ENCODE peak calls at places on chromosomes 7 and 10, in ten cellular contexts. One of them, this sample, is unnamed.

GRCh38 chr10:61834519-61834918 is 67.0 kb upstream of the ARID5B start:
- DNase-seq in cardiac septum: no peak
- DNase-seq in activated naive CD8-positive, alpha-beta T cell treated with anti-CD3 and anti-CD28 coated beads for 36 hours: no peak
- DNase-seq in NB4: no peak
- DNase-seq in heart right ventricle: no peak
- DNase-seq in CD4-positive, CD25-positive, alpha-beta regulatory T cell: no peak
- DNase-seq in T-helper 17 cell: no peak
- DNase-seq in OCI-LY7: no peak
- DNase-seq in stimulated activated naive CD4-positive, alpha-beta T cell: no peak
- DNase-seq in T47D: no peak
- DNase-seq in this sample: no peak

GRCh38 chr7:38524786-38525185 is 106.4 kb downstream of the AMPH start:
- DNase-seq in cardiac septum: no peak
- DNase-seq in activated naive CD8-positive, alpha-beta T cell treated with anti-CD3 and anti-CD28 coated beads for 36 hours: no peak
- DNase-seq in NB4: no peak
- DNase-seq in heart right ventricle: no peak
- DNase-seq in CD4-positive, CD25-positive, alpha-beta regulatory T cell: no peak
- DNase-seq in T-helper 17 cell: no peak
- DNase-seq in OCI-LY7: no peak
- DNase-seq in stimulated activated naive CD4-positive, alpha-beta T cell: no peak
- DNase-seq in T47D: no peak
- DNase-seq in this sample: no peak

GRCh38 chr7:103651978-103652377 is 206.0 kb upstream of the SLC26A5 start:
- DNase-seq in cardiac septum: no peak
- DNase-seq in activated naive CD8-positive, alpha-beta T cell treated with anti-CD3 and anti-CD28 coated beads for 36 hours: no peak
- DNase-seq in NB4: no peak
- DNase-seq in heart right ventricle: no peak
- DNase-seq in CD4-positive, CD25-positive, alpha-beta regulatory T cell: no peak
- DNase-seq in T-helper 17 cell: no peak
- DNase-seq in OCI-LY7: no peak
- DNase-seq in stimulated activated naive CD4-positive, alpha-beta T cell: no peak
- DNase-seq in T47D: no peak
- DNase-seq in this sample: no peak

GRCh38 chr7:37284805-37285211 is 163.9 kb downstream of the ELMO1 start:
- DNase-seq in cardiac septum: no peak
- DNase-seq in activated naive CD8-positive, alpha-beta T cell treated with anti-CD3 and anti-CD28 coated beads for 36 hours: peak; percentile 9
- DNase-seq in NB4: peak; percentile 46
- DNase-seq in heart right ventricle: peak; percentile 54
- DNase-seq in CD4-positive, CD25-positive, alpha-beta regulatory T cell: peak; percentile 27
- DNase-seq in T-helper 17 cell: peak; percentile 32
- DNase-seq in OCI-LY7: peak; percentile 47
- DNase-seq in stimulated activated naive CD4-positive, alpha-beta T cell: peak; percentile 30
- DNase-seq in T47D: no peak
- DNase-seq in this sample: peak; percentile 15

GRCh38 chr7:56097700-56098099 is 4.9 kb upstream of the PHKG1 start:
- DNase-seq in cardiac septum: no peak
- DNase-seq in activated naive CD8-positive, alpha-beta T cell treated with anti-CD3 and anti-CD28 coated beads for 36 hours: no peak
- DNase-seq in NB4: peak; percentile 40
- DNase-seq in heart right ventricle: peak; percentile 29
- DNase-seq in CD4-positive, CD25-positive, alpha-beta regulatory T cell: no peak
- DNase-seq in T-helper 17 cell: no peak
- DNase-seq in OCI-LY7: no peak
- DNase-seq in stimulated activated naive CD4-positive, alpha-beta T cell: no peak
- DNase-seq in T47D: no peak
- DNase-seq in this sample: no peak

GRCh38 chr10:124049484-124049883 is 43.9 kb downstream of the CHST15 start:
- DNase-seq in cardiac septum: no peak
- DNase-seq in activated naive CD8-positive, alpha-beta T cell treated with anti-CD3 and anti-CD28 coated beads for 36 hours: no peak
- DNase-seq in NB4: no peak
- DNase-seq in heart right ventricle: no peak
- DNase-seq in CD4-positive, CD25-positive, alpha-beta regulatory T cell: no peak
- DNase-seq in T-helper 17 cell: no peak
- DNase-seq in OCI-LY7: no peak
- DNase-seq in stimulated activated naive CD4-positive, alpha-beta T cell: no peak
- DNase-seq in T47D: no peak
- DNase-seq in this sample: no peak

GRCh38 chr10:18607979-18608378 is 43.4 kb downstream of the NSUN6 start:
- DNase-seq in cardiac septum: no peak
- DNase-seq in activated naive CD8-positive, alpha-beta T cell treated with anti-CD3 and anti-CD28 coated beads for 36 hours: no peak
- DNase-seq in NB4: no peak
- DNase-seq in heart right ventricle: no peak
- DNase-seq in CD4-positive, CD25-positive, alpha-beta regulatory T cell: no peak
- DNase-seq in T-helper 17 cell: no peak
- DNase-seq in OCI-LY7: no peak
- DNase-seq in stimulated activated naive CD4-positive, alpha-beta T cell: no peak
- DNase-seq in T47D: no peak
- DNase-seq in this sample: no peak

GRCh38 chr10:122149607-122150505 is 121.2 kb upstream of the BTBD16 start:
- DNase-seq in cardiac septum: no peak
- DNase-seq in activated naive CD8-positive, alpha-beta T cell treated with anti-CD3 and anti-CD28 coated beads for 36 hours: no peak
- DNase-seq in NB4: no peak
- DNase-seq in heart right ventricle: peak; percentile 63
- DNase-seq in CD4-positive, CD25-positive, alpha-beta regulatory T cell: no peak
- DNase-seq in T-helper 17 cell: no peak
- DNase-seq in OCI-LY7: no peak
- DNase-seq in stimulated activated naive CD4-positive, alpha-beta T cell: no peak
- DNase-seq in T47D: no peak
- DNase-seq in this sample: no peak

GRCh38 chr10:46282460-46283216 is 4.2 kb upstream of the ANTXRL start:
- DNase-seq in cardiac septum: peak; percentile 89
- DNase-seq in activated naive CD8-positive, alpha-beta T cell treated with anti-CD3 and anti-CD28 coated beads for 36 hours: peak; percentile 71
- DNase-seq in NB4: peak; percentile 77
- DNase-seq in heart right ventricle: peak; percentile 78
- DNase-seq in CD4-positive, CD25-positive, alpha-beta regulatory T cell: peak; percentile 68
- DNase-seq in T-helper 17 cell: no peak
- DNase-seq in OCI-LY7: no peak
- DNase-seq in stimulated activated naive CD4-positive, alpha-beta T cell: peak; percentile 50
- DNase-seq in T47D: peak; percentile 48
- DNase-seq in this sample: peak; percentile 26

GRCh38 chr7:121369462-121369861 is 26.6 kb downstream of the FAM3C start:
- DNase-seq in cardiac septum: no peak
- DNase-seq in activated naive CD8-positive, alpha-beta T cell treated with anti-CD3 and anti-CD28 coated beads for 36 hours: no peak
- DNase-seq in NB4: no peak
- DNase-seq in heart right ventricle: no peak
- DNase-seq in CD4-positive, CD25-positive, alpha-beta regulatory T cell: no peak
- DNase-seq in T-helper 17 cell: no peak
- DNase-seq in OCI-LY7: no peak
- DNase-seq in stimulated activated naive CD4-positive, alpha-beta T cell: no peak
- DNase-seq in T47D: no peak
- DNase-seq in this sample: no peak

GRCh38 chr10:77832243-77832642 is 94.3 kb downstream of the DLG5 start:
- DNase-seq in cardiac septum: no peak
- DNase-seq in activated naive CD8-positive, alpha-beta T cell treated with anti-CD3 and anti-CD28 coated beads for 36 hours: no peak
- DNase-seq in NB4: no peak
- DNase-seq in heart right ventricle: no peak
- DNase-seq in CD4-positive, CD25-positive, alpha-beta regulatory T cell: peak; percentile 6
- DNase-seq in T-helper 17 cell: peak; percentile 58
- DNase-seq in OCI-LY7: no peak
- DNase-seq in stimulated activated naive CD4-positive, alpha-beta T cell: no peak
- DNase-seq in T47D: no peak
- DNase-seq in this sample: no peak

GRCh38 chr7:129370812-129371211 is 63.4 kb upstream of the STRIP2 start:
- DNase-seq in cardiac septum: no peak
- DNase-seq in activated naive CD8-positive, alpha-beta T cell treated with anti-CD3 and anti-CD28 coated beads for 36 hours: no peak
- DNase-seq in NB4: peak; percentile 57
- DNase-seq in heart right ventricle: no peak
- DNase-seq in CD4-positive, CD25-positive, alpha-beta regulatory T cell: no peak
- DNase-seq in T-helper 17 cell: no peak
- DNase-seq in OCI-LY7: no peak
- DNase-seq in stimulated activated naive CD4-positive, alpha-beta T cell: no peak
- DNase-seq in T47D: no peak
- DNase-seq in this sample: no peak

GRCh38 chr7:149529136-149529718 is 31.6 kb upstream of the ZNF746 start:
- DNase-seq in cardiac septum: no peak
- DNase-seq in activated naive CD8-positive, alpha-beta T cell treated with anti-CD3 and anti-CD28 coated beads for 36 hours: no peak
- DNase-seq in NB4: peak; percentile 28
- DNase-seq in heart right ventricle: no peak
- DNase-seq in CD4-positive, CD25-positive, alpha-beta regulatory T cell: no peak
- DNase-seq in T-helper 17 cell: no peak
- DNase-seq in OCI-LY7: peak; percentile 56
- DNase-seq in stimulated activated naive CD4-positive, alpha-beta T cell: no peak
- DNase-seq in T47D: no peak
- DNase-seq in this sample: no peak

GRCh38 chr7:154698726-154699291 is 304.1 kb downstream of the PAXIP1 start:
- DNase-seq in cardiac septum: no peak
- DNase-seq in activated naive CD8-positive, alpha-beta T cell treated with anti-CD3 and anti-CD28 coated beads for 36 hours: no peak
- DNase-seq in NB4: peak; percentile 46
- DNase-seq in heart right ventricle: no peak
- DNase-seq in CD4-positive, CD25-positive, alpha-beta regulatory T cell: no peak
- DNase-seq in T-helper 17 cell: no peak
- DNase-seq in OCI-LY7: peak; percentile 3
- DNase-seq in stimulated activated naive CD4-positive, alpha-beta T cell: no peak
- DNase-seq in T47D: no peak
- DNase-seq in this sample: no peak

GRCh38 chr10:71426058-71426605 is 29.4 kb downstream of the CDH23 start:
- DNase-seq in cardiac septum: no peak
- DNase-seq in activated naive CD8-positive, alpha-beta T cell treated with anti-CD3 and anti-CD28 coated beads for 36 hours: no peak
- DNase-seq in NB4: no peak
- DNase-seq in heart right ventricle: no peak
- DNase-seq in CD4-positive, CD25-positive, alpha-beta regulatory T cell: no peak
- DNase-seq in T-helper 17 cell: no peak
- DNase-seq in OCI-LY7: no peak
- DNase-seq in stimulated activated naive CD4-positive, alpha-beta T cell: no peak
- DNase-seq in T47D: no peak
- DNase-seq in this sample: no peak

GRCh38 chr10:114499630-114500190 is 95.4 kb upstream of the AFAP1L2 start:
- DNase-seq in cardiac septum: no peak
- DNase-seq in activated naive CD8-positive, alpha-beta T cell treated with anti-CD3 and anti-CD28 coated beads for 36 hours: peak; percentile 77
- DNase-seq in NB4: peak; percentile 32
- DNase-seq in heart right ventricle: no peak
- DNase-seq in CD4-positive, CD25-positive, alpha-beta regulatory T cell: no peak
- DNase-seq in T-helper 17 cell: peak; percentile 8
- DNase-seq in OCI-LY7: peak; percentile 75
- DNase-seq in stimulated activated naive CD4-positive, alpha-beta T cell: peak; percentile 53
- DNase-seq in T47D: no peak
- DNase-seq in this sample: peak; percentile 73

GRCh38 chr10:114477285-114477684 is 73.0 kb upstream of the AFAP1L2 start:
- DNase-seq in cardiac septum: no peak
- DNase-seq in activated naive CD8-positive, alpha-beta T cell treated with anti-CD3 and anti-CD28 coated beads for 36 hours: no peak
- DNase-seq in NB4: no peak
- DNase-seq in heart right ventricle: no peak
- DNase-seq in CD4-positive, CD25-positive, alpha-beta regulatory T cell: no peak
- DNase-seq in T-helper 17 cell: no peak
- DNase-seq in OCI-LY7: no peak
- DNase-seq in stimulated activated naive CD4-positive, alpha-beta T cell: no peak
- DNase-seq in T47D: no peak
- DNase-seq in this sample: no peak

GRCh38 chr10:129494740-129495139 is 27.7 kb downstream of the MGMT start:
- DNase-seq in cardiac septum: no peak
- DNase-seq in activated naive CD8-positive, alpha-beta T cell treated with anti-CD3 and anti-CD28 coated beads for 36 hours: no peak
- DNase-seq in NB4: no peak
- DNase-seq in heart right ventricle: no peak
- DNase-seq in CD4-positive, CD25-positive, alpha-beta regulatory T cell: no peak
- DNase-seq in T-helper 17 cell: no peak
- DNase-seq in OCI-LY7: no peak
- DNase-seq in stimulated activated naive CD4-positive, alpha-beta T cell: no peak
- DNase-seq in T47D: no peak
- DNase-seq in this sample: no peak

GRCh38 chr10:60536529-60537114 is 146.9 kb upstream of the ANK3 start:
- DNase-seq in cardiac septum: no peak
- DNase-seq in activated naive CD8-positive, alpha-beta T cell treated with anti-CD3 and anti-CD28 coated beads for 36 hours: no peak
- DNase-seq in NB4: no peak
- DNase-seq in heart right ventricle: no peak
- DNase-seq in CD4-positive, CD25-positive, alpha-beta regulatory T cell: no peak
- DNase-seq in T-helper 17 cell: no peak
- DNase-seq in OCI-LY7: no peak
- DNase-seq in stimulated activated naive CD4-positive, alpha-beta T cell: no peak
- DNase-seq in T47D: no peak
- DNase-seq in this sample: no peak

GRCh38 chr10:74153123-74153522 is 2.1 kb downstream of the ADK start:
- DNase-seq in cardiac septum: no peak
- DNase-seq in activated naive CD8-positive, alpha-beta T cell treated with anti-CD3 and anti-CD28 coated beads for 36 hours: no peak
- DNase-seq in NB4: no peak
- DNase-seq in heart right ventricle: peak; percentile 22
- DNase-seq in CD4-positive, CD25-positive, alpha-beta regulatory T cell: no peak
- DNase-seq in T-helper 17 cell: no peak
- DNase-seq in OCI-LY7: no peak
- DNase-seq in stimulated activated naive CD4-positive, alpha-beta T cell: no peak
- DNase-seq in T47D: no peak
- DNase-seq in this sample: no peak

GRCh38 chr10:35005868-35006267 is 84.3 kb downstream of the CUL2 start:
- DNase-seq in cardiac septum: no peak
- DNase-seq in activated naive CD8-positive, alpha-beta T cell treated with anti-CD3 and anti-CD28 coated beads for 36 hours: no peak
- DNase-seq in NB4: peak; percentile 95
- DNase-seq in heart right ventricle: no peak
- DNase-seq in CD4-positive, CD25-positive, alpha-beta regulatory T cell: no peak
- DNase-seq in T-helper 17 cell: no peak
- DNase-seq in OCI-LY7: no peak
- DNase-seq in stimulated activated naive CD4-positive, alpha-beta T cell: no peak
- DNase-seq in T47D: no peak
- DNase-seq in this sample: no peak

GRCh38 chr10:128324058-128324457 is 197.8 kb upstream of the MKI67 start:
- DNase-seq in cardiac septum: no peak
- DNase-seq in activated naive CD8-positive, alpha-beta T cell treated with anti-CD3 and anti-CD28 coated beads for 36 hours: no peak
- DNase-seq in NB4: peak; percentile 31
- DNase-seq in heart right ventricle: peak; percentile 28
- DNase-seq in CD4-positive, CD25-positive, alpha-beta regulatory T cell: no peak
- DNase-seq in T-helper 17 cell: no peak
- DNase-seq in OCI-LY7: no peak
- DNase-seq in stimulated activated naive CD4-positive, alpha-beta T cell: no peak
- DNase-seq in T47D: no peak
- DNase-seq in this sample: no peak

GRCh38 chr7:106952658-106953231 is 87.7 kb downstream of the PIK3CG start:
- DNase-seq in cardiac septum: no peak
- DNase-seq in activated naive CD8-positive, alpha-beta T cell treated with anti-CD3 and anti-CD28 coated beads for 36 hours: no peak
- DNase-seq in NB4: no peak
- DNase-seq in heart right ventricle: peak; percentile 21
- DNase-seq in CD4-positive, CD25-positive, alpha-beta regulatory T cell: no peak
- DNase-seq in T-helper 17 cell: no peak
- DNase-seq in OCI-LY7: no peak
- DNase-seq in stimulated activated naive CD4-positive, alpha-beta T cell: no peak
- DNase-seq in T47D: no peak
- DNase-seq in this sample: no peak

GRCh38 chr7:80284848-80285247 is 150.2 kb downstream of the GNAI1 start:
- DNase-seq in cardiac septum: no peak
- DNase-seq in activated naive CD8-positive, alpha-beta T cell treated with anti-CD3 and anti-CD28 coated beads for 36 hours: no peak
- DNase-seq in NB4: no peak
- DNase-seq in heart right ventricle: no peak
- DNase-seq in CD4-positive, CD25-positive, alpha-beta regulatory T cell: no peak
- DNase-seq in T-helper 17 cell: no peak
- DNase-seq in OCI-LY7: no peak
- DNase-seq in stimulated activated naive CD4-positive, alpha-beta T cell: no peak
- DNase-seq in T47D: no peak
- DNase-seq in this sample: no peak

GRCh38 chr7:54712777-54713176 is 46.2 kb downstream of the SEC61G start:
- DNase-seq in cardiac septum: no peak
- DNase-seq in activated naive CD8-positive, alpha-beta T cell treated with anti-CD3 and anti-CD28 coated beads for 36 hours: no peak
- DNase-seq in NB4: peak; percentile 51
- DNase-seq in heart right ventricle: no peak
- DNase-seq in CD4-positive, CD25-positive, alpha-beta regulatory T cell: no peak
- DNase-seq in T-helper 17 cell: no peak
- DNase-seq in OCI-LY7: no peak
- DNase-seq in stimulated activated naive CD4-positive, alpha-beta T cell: no peak
- DNase-seq in T47D: no peak
- DNase-seq in this sample: no peak

GRCh38 chr10:88507380-88507779 is 75.7 kb downstream of the RNLS start:
- DNase-seq in cardiac septum: no peak
- DNase-seq in activated naive CD8-positive, alpha-beta T cell treated with anti-CD3 and anti-CD28 coated beads for 36 hours: no peak
- DNase-seq in NB4: no peak
- DNase-seq in heart right ventricle: no peak
- DNase-seq in CD4-positive, CD25-positive, alpha-beta regulatory T cell: no peak
- DNase-seq in T-helper 17 cell: no peak
- DNase-seq in OCI-LY7: no peak
- DNase-seq in stimulated activated naive CD4-positive, alpha-beta T cell: no peak
- DNase-seq in T47D: no peak
- DNase-seq in this sample: no peak

GRCh38 chr7:6159524-6160011 is 112.9 kb downstream of the CYTH3 start:
- DNase-seq in cardiac septum: no peak
- DNase-seq in activated naive CD8-positive, alpha-beta T cell treated with anti-CD3 and anti-CD28 coated beads for 36 hours: no peak
- DNase-seq in NB4: no peak
- DNase-seq in heart right ventricle: no peak
- DNase-seq in CD4-positive, CD25-positive, alpha-beta regulatory T cell: no peak
- DNase-seq in T-helper 17 cell: no peak
- DNase-seq in OCI-LY7: no peak
- DNase-seq in stimulated activated naive CD4-positive, alpha-beta T cell: no peak
- DNase-seq in T47D: no peak
- DNase-seq in this sample: no peak

GRCh38 chr7:44520574-44520973 is 20.6 kb downstream of the NPC1L1 start:
- DNase-seq in cardiac septum: no peak
- DNase-seq in activated naive CD8-positive, alpha-beta T cell treated with anti-CD3 and anti-CD28 coated beads for 36 hours: no peak
- DNase-seq in NB4: no peak
- DNase-seq in heart right ventricle: no peak
- DNase-seq in CD4-positive, CD25-positive, alpha-beta regulatory T cell: no peak
- DNase-seq in T-helper 17 cell: no peak
- DNase-seq in OCI-LY7: no peak
- DNase-seq in stimulated activated naive CD4-positive, alpha-beta T cell: no peak
- DNase-seq in T47D: no peak
- DNase-seq in this sample: no peak

This sample was measured in naive thymus-derived CD4-positive, alpha-beta T cell.